ENCODE peak calls at places on chromosomes 2 and 18, in seven cellular contexts. I, O, E, U, L, Q and Z are unnamed samples.

GRCh38 chr2:185142677-185143076 is 544.3 kb downstream of the ZNF804A start:
- DNase-seq in I (no peak), O (no peak), E (no peak), U (no peak), L (no peak), Q (no peak), Z (no peak)

GRCh38 chr18:48994044-48994651 is 43.4 kb upstream of the SMAD7 start:
- DNase-seq in I (peak; percentile 50), O (no peak), E (peak; percentile 93), U (no peak), L (no peak), Q (no peak), Z (no peak)

GRCh38 chr2:107735206-107735605 is 91.5 kb upstream of the RGPD4 start:
- DNase-seq in I (no peak), O (no peak), E (no peak), U (no peak), L (no peak), Q (no peak), Z (no peak)

GRCh38 chr2:160270571-160271113 is 70.6 kb upstream of the ITGB6 start:
- DNase-seq in I (no peak), O (no peak), E (peak; percentile 69), U (no peak), L (no peak), Q (peak; percentile 90), Z (no peak)

GRCh38 chr2:166627893-166628292 is 133.8 kb upstream of the SCN7A start:
- DNase-seq in I (peak; percentile 97), O (no peak), E (no peak), U (no peak), L (no peak), Q (no peak), Z (no peak)

GRCh38 chr2:70785137-70785911 is 5.1 kb downstream of the FIGLA start:
- DNase-seq in I (peak; percentile 66), O (peak; percentile 85), E (peak; percentile 54), U (peak; percentile 79), L (no peak), Q (peak; percentile 71), Z (no peak)

GRCh38 chr2:201674794-201675193 is 23.6 kb downstream of the MPP4 start:
- DNase-seq in I (no peak), O (peak; percentile 63), E (no peak), U (no peak), L (no peak), Q (no peak), Z (no peak)

GRCh38 chr2:112159454-112159921 is 21.3 kb downstream of the FBLN7 start:
- DNase-seq in I (no peak), O (peak; percentile 44), E (no peak), U (no peak), L (no peak), Q (no peak), Z (no peak)

GRCh38 chr2:161273038-161273760 is 35.0 kb upstream of the PSMD14 start:
- DNase-seq in I (peak; percentile 38), O (peak; percentile 43), E (peak; percentile 63), U (peak; percentile 37), L (no peak), Q (peak; percentile 54), Z (peak; percentile 1)

GRCh38 chr18:44742741-44743311 is 62.1 kb downstream of the SETBP1 start:
- DNase-seq in I (no peak), O (no peak), E (peak; percentile 67), U (no peak), L (no peak), Q (no peak), Z (no peak)

GRCh38 chr2:7480431-7480830 is 563.2 kb downstream of the RNF144A start:
- DNase-seq in I (no peak), O (no peak), E (peak; percentile 36), U (no peak), L (no peak), Q (no peak), Z (no peak)

GRCh38 chr2:66508358-66509071 is 73.6 kb downstream of the MEIS1 start:
- DNase-seq in I (peak; percentile 88), O (peak; percentile 55), E (peak; percentile 58), U (no peak), L (no peak), Q (no peak), Z (no peak)

GRCh38 chr2:240143801-240144648 is 3.6 kb upstream of the OTOS start:
- DNase-seq in I (peak; percentile 29), O (peak; percentile 96), E (peak; percentile 66), U (peak; percentile 83), L (peak; percentile 66), Q (peak; percentile 50), Z (peak; percentile 90)

GRCh38 chr2:192230864-192231453 is 36.2 kb upstream of the TMEFF2 start:
- DNase-seq in I (no peak), O (no peak), E (no peak), U (no peak), L (no peak), Q (no peak), Z (no peak)

GRCh38 chr18:51890762-51891161 is 449.2 kb upstream of the DCC start:
- DNase-seq in I (no peak), O (no peak), E (peak; percentile 27), U (no peak), L (no peak), Q (peak; percentile 68), Z (no peak)

GRCh38 chr2:55239656-55240222 is 7.3 kb downstream of the RPS27A start:
- DNase-seq in I (no peak), O (no peak), E (no peak), U (no peak), L (no peak), Q (no peak), Z (no peak)

GRCh38 chr2:74552914-74553811 is 579 bp downstream of the LOXL3 start:
- DNase-seq in I (no peak), O (peak; percentile 82), E (peak; percentile 63), U (no peak), L (no peak), Q (no peak), Z (no peak)

GRCh38 chr18:7876354-7876753 is 309.2 kb downstream of the PTPRM start:
- DNase-seq in I (no peak), O (no peak), E (no peak), U (no peak), L (no peak), Q (no peak), Z (no peak)

GRCh38 chr18:65336411-65336810 is 414.4 kb upstream of the CDH7 start:
- DNase-seq in I (no peak), O (no peak), E (no peak), U (no peak), L (no peak), Q (no peak), Z (no peak)

GRCh38 chr2:3585239-3586109 is 9.4 kb upstream of the COLEC11 start:
- DNase-seq in I (no peak), O (no peak), E (no peak), U (no peak), L (no peak), Q (no peak), Z (no peak)

GRCh38 chr2:217940261-217941220 is 62.3 kb downstream of the TNS1 start:
- DNase-seq in I (no peak), O (no peak), E (no peak), U (no peak), L (no peak), Q (no peak), Z (no peak)

GRCh38 chr18:14961991-14962390 is 214.0 kb downstream of the ANKRD30B start:
- DNase-seq in I (no peak), O (no peak), E (no peak), U (no peak), L (no peak), Q (no peak), Z (no peak)

GRCh38 chr2:27376866-27377617 is 3.5 kb downstream of the ZNF513 start:
- DNase-seq in I (no peak), O (no peak), E (no peak), U (no peak), L (no peak), Q (no peak), Z (no peak)

GRCh38 chr2:235634435-235635152 is 140.8 kb downstream of the AGAP1 start:
- DNase-seq in I (no peak), O (no peak), E (peak; percentile 70), U (no peak), L (no peak), Q (peak; percentile 27), Z (no peak)

GRCh38 chr2:152335016-152335850 is at the start of gene FMNL2:
- DNase-seq in I (peak; percentile 23), O (peak; percentile 98), E (peak; percentile 89), U (peak; percentile 64), L (no peak), Q (peak; percentile 69), Z (peak; percentile 70)

GRCh38 chr2:170339753-170340692 is 162.1 kb downstream of the MYO3B start:
- DNase-seq in I (no peak), O (no peak), E (no peak), U (no peak), L (no peak), Q (no peak), Z (no peak)

GRCh38 chr2:211845346-211846030 is 693.1 kb downstream of the ERBB4 start:
- DNase-seq in I (no peak), O (no peak), E (no peak), U (no peak), L (no peak), Q (no peak), Z (no peak)

GRCh38 chr2:186256540-186256939 is 229.5 kb upstream of the ZC3H15 start:
- DNase-seq in I (peak; percentile 23), O (no peak), E (peak; percentile 56), U (no peak), L (no peak), Q (peak; percentile 57), Z (no peak)

GRCh38 chr2:165886487-165887146 is 67.0 kb downstream of the TTC21B start:
- DNase-seq in I (no peak), O (no peak), E (no peak), U (no peak), L (no peak), Q (no peak), Z (no peak)

GRCh38 chr2:237722616-237723015 is 76.0 kb upstream of the RBM44 start:
- DNase-seq in I (no peak), O (no peak), E (no peak), U (no peak), L (no peak), Q (no peak), Z (no peak)